ENCODE peak calls at places on chromosomes 2 and 18, in four cellular contexts. One of them, this sample, is unnamed. For H3K27me3, the result is how much of the 10 kb centered on the place peaks cover.

GRCh38 chr18:65436430-65436829 is 314.4 kb upstream of the CDH7 start:
- DNase-seq in MM.1S: no peak
- DNase-seq in astrocyte: no peak
- DNase-seq in mammary epithelial cell: no peak
- DNase-seq in this sample: no peak

GRCh38 chr2:109471656-109472055 is 142.1 kb downstream of the SEPTIN10 start:
- DNase-seq in mammary epithelial cell: no peak
- DNase-seq in astrocyte: no peak
- DNase-seq in MM.1S: no peak
- DNase-seq in this sample: no peak

GRCh38 chr2:170031288-170031687 is 146.7 kb upstream of the MYO3B start:
- DNase-seq in MM.1S: no peak
- DNase-seq in astrocyte: no peak
- DNase-seq in mammary epithelial cell: no peak
- DNase-seq in this sample: no peak

GRCh38 chr18:60889442-60889841 is 443.8 kb upstream of the CDH20 start:
- DNase-seq in mammary epithelial cell: no peak
- DNase-seq in MM.1S: no peak
- DNase-seq in astrocyte: no peak
- DNase-seq in this sample: no peak

GRCh38 chr2:40343904-40344303 is 108.0 kb downstream of the SLC8A1 start:
- DNase-seq in mammary epithelial cell: peak
- DNase-seq in MM.1S: no peak
- DNase-seq in astrocyte: peak
- DNase-seq in this sample: peak

GRCh38 chr2:174821628-174822027 is 57.4 kb upstream of the CHRNA1 start:
- DNase-seq in MM.1S: no peak
- DNase-seq in astrocyte: no peak
- DNase-seq in mammary epithelial cell: no peak
- DNase-seq in this sample: no peak

GRCh38 chr2:127641846-127642510 is 4.0 kb upstream of the GPR17 start:
- DNase-seq in astrocyte: no peak
- DNase-seq in mammary epithelial cell: no peak
- DNase-seq in MM.1S: no peak
- DNase-seq in this sample: no peak

GRCh38 chr2:127733816-127734537 is 32.7 kb downstream of the SFT2D3 start:
- DNase-seq in astrocyte: peak
- DNase-seq in MM.1S: no peak
- DNase-seq in mammary epithelial cell: no peak
- DNase-seq in this sample: no peak

GRCh38 chr18:45277870-45278269 is 337.4 kb upstream of the SLC14A2 start:
- DNase-seq in astrocyte: no peak
- DNase-seq in mammary epithelial cell: no peak
- DNase-seq in MM.1S: no peak
- DNase-seq in this sample: no peak

GRCh38 chr2:169670215-169670651 is 24.0 kb downstream of the CFAP210 start:
- DNase-seq in astrocyte: peak
- DNase-seq in mammary epithelial cell: peak
- DNase-seq in MM.1S: peak
- DNase-seq in this sample: peak

GRCh38 chr2:216616083-216616678 is 17.0 kb upstream of the IGFBP2 start:
- DNase-seq in astrocyte: no peak
- DNase-seq in MM.1S: no peak
- DNase-seq in mammary epithelial cell: no peak
- DNase-seq in this sample: no peak

GRCh38 chr2:159228006-159228655 is 58.4 kb downstream of the WDSUB1 start:
- DNase-seq in MM.1S: no peak
- DNase-seq in mammary epithelial cell: no peak
- DNase-seq in astrocyte: peak
- DNase-seq in this sample: no peak

GRCh38 chr2:181178823-181179412 is 198.5 kb downstream of the UBE2E3 start:
- DNase-seq in mammary epithelial cell: no peak
- DNase-seq in MM.1S: no peak
- DNase-seq in astrocyte: no peak
- DNase-seq in this sample: no peak

GRCh38 chr18:28582724-28583123 is 405.8 kb upstream of the CDH2 start:
- DNase-seq in mammary epithelial cell: no peak
- DNase-seq in astrocyte: no peak
- DNase-seq in MM.1S: no peak
- DNase-seq in this sample: no peak

GRCh38 chr2:95669441-95669994 is 77.7 kb downstream of the TRIM43 start:
- DNase-seq in MM.1S: no peak
- DNase-seq in astrocyte: no peak
- DNase-seq in mammary epithelial cell: no peak
- DNase-seq in this sample: peak

GRCh38 chr18:57813245-57813644 is 10.1 kb upstream of the ATP8B1 start:
- DNase-seq in MM.1S: no peak
- DNase-seq in astrocyte: peak
- DNase-seq in mammary epithelial cell: peak
- DNase-seq in this sample: peak

GRCh38 chr2:237968048-237968862 is 1.4 kb downstream of the UBE2F start:
- DNase-seq in mammary epithelial cell: peak
- DNase-seq in MM.1S: peak
- DNase-seq in astrocyte: peak
- DNase-seq in this sample: peak

GRCh38 chr18:67265464-67266245 is 250.9 kb downstream of the DSEL start:
- DNase-seq in astrocyte: peak
- DNase-seq in mammary epithelial cell: peak
- DNase-seq in MM.1S: no peak
- DNase-seq in this sample: peak

GRCh38 chr18:56988022-56988421 is 158.9 kb upstream of the BOD1L2 start:
- DNase-seq in astrocyte: no peak
- DNase-seq in MM.1S: no peak
- DNase-seq in mammary epithelial cell: no peak
- DNase-seq in this sample: no peak

GRCh38 chr2:169361706-169362345 is 508 bp downstream of the LRP2 start:
- DNase-seq in mammary epithelial cell: peak
- DNase-seq in astrocyte: no peak
- DNase-seq in MM.1S: no peak
- DNase-seq in this sample: no peak

DNA sequence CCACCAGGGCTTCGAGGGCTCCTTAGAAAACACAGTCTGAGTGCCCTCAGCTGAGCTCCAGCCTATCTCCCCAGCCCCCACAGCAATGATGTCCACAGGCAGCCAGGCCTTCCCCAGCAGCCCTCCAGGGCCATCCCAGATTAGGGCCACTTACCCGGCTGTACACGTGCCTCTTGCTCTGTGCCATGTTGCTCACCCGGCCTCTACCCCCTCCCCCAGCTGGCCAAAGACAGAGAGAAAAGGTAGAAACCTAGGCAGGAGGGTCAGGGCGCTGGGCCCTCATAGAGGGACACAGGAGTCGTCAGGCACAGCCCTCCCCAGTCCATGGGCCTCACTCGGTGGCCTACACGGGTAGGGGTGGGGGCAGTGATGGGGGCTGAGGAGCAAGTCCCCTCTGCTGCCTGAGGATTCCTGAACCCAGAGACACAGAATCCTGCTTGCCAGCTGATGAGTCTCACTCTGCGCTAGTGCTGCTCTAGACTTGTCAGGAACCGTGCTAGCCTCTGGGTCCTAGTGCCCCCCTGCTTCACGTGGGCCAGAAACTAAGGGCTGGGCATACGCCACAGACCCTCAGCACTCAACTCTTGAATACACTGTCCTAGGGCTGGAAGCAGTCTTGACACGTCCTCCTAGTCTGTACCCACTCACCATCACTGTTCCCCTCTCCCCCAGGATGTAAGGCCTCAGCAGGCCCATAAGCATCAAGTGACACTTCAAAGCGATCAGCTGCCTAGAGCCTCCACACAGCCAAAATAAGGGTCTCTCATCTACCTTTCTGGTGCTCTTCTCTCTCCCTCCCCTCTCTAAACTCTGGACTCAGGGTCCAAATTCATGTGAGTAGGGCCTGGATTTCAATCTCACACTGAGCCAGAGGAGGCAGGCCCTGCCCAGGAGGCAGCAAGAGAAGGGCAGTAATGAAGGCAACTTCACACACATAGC is at the start of gene DCTN1:
- DNase-seq in mammary epithelial cell: peak
- DNase-seq in astrocyte: peak
- DNase-seq in MM.1S: no peak
- DNase-seq in this sample: peak
- H3K4me3 ChIP-seq in mammary epithelial cell: peak
- H3K4me3 ChIP-seq in astrocyte: peak
- H3K4me3 ChIP-seq in MM.1S: no peak
- H3K4me3 ChIP-seq in this sample: peak

DNA sequence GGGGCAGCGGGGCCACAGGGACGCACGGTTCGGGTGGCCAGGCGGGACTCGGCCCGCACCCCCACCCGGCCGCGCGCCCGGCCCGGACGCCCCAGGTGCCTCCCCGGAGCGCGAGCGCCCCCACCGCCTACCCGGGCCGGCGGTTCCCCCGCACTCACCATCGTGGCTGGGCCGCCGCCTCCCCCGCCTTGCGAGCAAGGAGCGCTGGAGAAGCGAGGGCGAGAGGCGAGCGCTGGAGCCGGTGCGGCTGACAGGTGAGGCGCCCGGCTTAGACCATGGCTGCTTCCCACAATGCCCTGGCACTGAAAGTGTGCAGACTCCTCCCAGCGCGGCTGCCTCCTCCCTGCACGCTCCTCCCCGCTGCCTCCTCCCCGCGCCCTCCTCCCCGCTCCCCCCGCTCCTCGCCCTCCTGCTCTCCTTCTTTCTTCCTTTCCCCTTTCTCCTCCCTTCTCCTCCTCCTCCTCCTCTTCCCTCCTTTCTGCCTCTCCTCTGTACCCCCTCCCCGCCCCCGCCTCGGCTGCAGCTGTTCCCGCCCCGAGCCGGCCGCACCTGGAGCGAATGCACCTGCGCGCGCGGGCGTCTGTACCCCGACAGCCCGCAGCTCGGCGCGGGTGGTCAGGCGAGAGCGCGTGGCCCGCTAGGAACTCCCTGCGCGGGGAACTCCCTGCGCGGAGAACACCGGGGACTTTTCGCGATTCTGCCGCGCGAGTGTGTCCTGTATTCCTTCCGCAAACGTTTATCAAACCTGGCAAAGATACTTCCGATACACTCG is at the start of gene AP1S3:
- DNase-seq in astrocyte: peak
- DNase-seq in MM.1S: peak
- DNase-seq in mammary epithelial cell: peak
- DNase-seq in this sample: peak
- TF ChIP-seq CTCF in astrocyte: no peak
- TF ChIP-seq CTCF in MM.1S: peak
- TF ChIP-seq CTCF in mammary epithelial cell: no peak
- TF ChIP-seq CTCF in this sample: no peak

GRCh38 chr2:218985021-218985324 is at the start of gene FEV:
- DNase-seq in astrocyte: no peak
- DNase-seq in mammary epithelial cell: no peak
- DNase-seq in MM.1S: no peak
- DNase-seq in this sample: no peak

GRCh38 chr2:218984239-218985020 is 554 bp downstream of the FEV start:
- DNase-seq in astrocyte: no peak
- DNase-seq in MM.1S: peak
- DNase-seq in mammary epithelial cell: no peak
- DNase-seq in this sample: no peak

GRCh38 chr2:218983971-218984238 is 1.1 kb downstream of the FEV start:
- DNase-seq in astrocyte: no peak
- DNase-seq in MM.1S: peak
- DNase-seq in mammary epithelial cell: no peak
- DNase-seq in this sample: no peak

GRCh38 chr2:218982312-218983262 is 2.4 kb downstream of the FEV start:
- DNase-seq in astrocyte: no peak
- DNase-seq in MM.1S: peak
- DNase-seq in mammary epithelial cell: no peak
- DNase-seq in this sample: no peak

DNA sequence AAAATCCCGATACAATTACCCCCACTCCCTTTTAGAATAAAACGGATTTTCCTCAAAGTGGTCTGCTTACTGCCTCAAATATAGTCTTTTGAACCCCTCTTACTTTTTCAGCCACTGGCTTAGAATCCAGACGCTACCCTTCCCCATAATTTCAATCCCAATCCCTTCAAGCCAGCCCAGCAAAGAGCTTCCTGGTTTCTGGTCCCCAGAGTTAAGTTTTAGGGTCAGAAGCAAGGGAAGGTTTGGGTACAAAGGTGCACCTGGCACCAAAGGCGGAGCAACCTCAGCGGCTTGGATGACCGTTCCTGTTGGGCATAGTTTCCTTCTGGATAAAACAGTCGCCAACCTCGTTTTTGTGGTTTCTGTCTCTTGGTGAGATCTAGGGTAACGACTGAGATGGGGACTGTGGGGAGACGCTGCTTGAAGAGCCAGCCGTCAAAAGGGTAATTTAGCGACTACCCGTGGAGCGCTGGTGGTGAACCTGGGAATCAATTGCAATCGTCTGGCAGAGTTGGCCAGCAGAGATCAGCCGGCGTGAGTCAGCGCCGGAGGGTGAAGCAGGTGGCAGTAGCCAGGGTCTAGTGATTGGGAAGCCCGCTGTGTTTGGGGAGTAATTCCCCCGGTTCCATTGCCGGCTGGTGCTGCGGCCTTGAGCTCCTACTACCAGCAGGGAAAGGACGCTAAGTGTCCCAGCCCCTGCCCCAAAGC is 1.6 kb downstream of the FEV start:
- DNase-seq in MM.1S: peak
- DNase-seq in mammary epithelial cell: no peak
- DNase-seq in astrocyte: no peak
- DNase-seq in this sample: no peak
- H3K27me3 ChIP-seq in MM.1S: half or more
- H3K27me3 ChIP-seq in mammary epithelial cell: half or more
- H3K27me3 ChIP-seq in astrocyte: half or more
- H3K27me3 ChIP-seq in this sample: half or more

GRCh38 chr2:197239434-197239833 is 71.1 kb downstream of the ANKRD44 start:
- DNase-seq in mammary epithelial cell: no peak
- DNase-seq in MM.1S: peak
- DNase-seq in astrocyte: no peak
- DNase-seq in this sample: no peak
- H3K4me3 ChIP-seq in mammary epithelial cell: no peak
- H3K4me3 ChIP-seq in MM.1S: peak
- H3K4me3 ChIP-seq in astrocyte: no peak
- H3K4me3 ChIP-seq in this sample: no peak

DNA sequence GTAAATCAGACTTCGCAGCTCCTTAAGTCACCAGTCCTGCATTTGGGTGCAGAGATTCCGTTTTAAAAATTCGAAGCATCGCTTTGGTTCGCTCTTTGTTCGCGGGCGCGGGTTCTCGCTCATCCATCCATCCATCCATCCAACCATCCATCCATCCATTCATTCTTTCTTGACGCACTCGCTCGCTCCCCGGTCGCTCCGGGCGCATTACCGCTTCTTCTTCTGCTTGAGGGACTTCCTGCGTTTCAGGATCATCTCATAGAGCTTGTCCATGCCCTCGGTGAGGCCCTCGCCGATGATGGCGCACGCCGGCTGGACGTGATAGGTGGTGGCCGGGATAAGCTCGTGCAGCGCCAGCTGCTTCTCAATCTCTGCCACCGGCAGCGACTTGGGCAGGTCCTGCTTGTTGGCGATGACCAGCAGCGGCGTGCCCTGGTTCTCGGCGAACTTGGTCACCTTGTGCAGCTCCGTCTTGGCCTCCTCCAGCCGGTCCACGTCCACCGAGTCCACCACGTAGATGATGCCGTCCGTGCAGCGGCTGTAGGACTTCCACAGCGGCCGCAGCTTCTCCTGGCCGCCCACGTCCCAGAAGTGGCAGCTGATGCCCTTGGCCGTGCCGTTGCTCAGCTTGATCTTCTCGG is 960 bp downstream of the ARL4C start:
- DNase-seq in mammary epithelial cell: no peak
- DNase-seq in astrocyte: peak
- DNase-seq in MM.1S: no peak
- DNase-seq in this sample: peak
- TF ChIP-seq CTCF in mammary epithelial cell: no peak
- TF ChIP-seq CTCF in astrocyte: no peak
- TF ChIP-seq CTCF in MM.1S: no peak
- TF ChIP-seq CTCF in this sample: no peak